ENCODE peak calls at places on chromosomes 7 and 10, in five cellular contexts. C is Caco-2, F is RWPE1, J is astrocyte of the spinal cord, O is fibroblast of lung. R is an unnamed sample.
A peak's percentile ranks its signal among the peaks of the same experiment; 100 is the strongest.

GRCh38 chr10:3531670-3532069 is 253.3 kb downstream of the KLF6 start:
- DNase-seq in F (no peak), C (no peak), O (no peak), J (no peak), R (no peak)

GRCh38 chr7:47587389-47587788 is 5.5 kb upstream of the TNS3 start:
- DNase-seq in J (no peak), F (no peak), C (no peak), O (no peak), R (no peak)

GRCh38 chr10:110118891-110119621 is 88.3 kb upstream of the MXI1 start:
- DNase-seq in F (no peak), O (no peak), J (no peak), C (no peak), R (no peak)

GRCh38 chr10:89946106-89946505 is 244.7 kb downstream of the KIF20B start:
- DNase-seq in O (peak; percentile 23), J (peak; percentile 42), C (no peak), F (no peak), R (no peak)

GRCh38 chr10:43878386-43878785 is 229.7 kb upstream of the ZNF32 start:
- DNase-seq in C (no peak), O (peak; percentile 38), F (no peak), J (no peak), R (no peak)

GRCh38 chr10:52994370-52994769 is 221.8 kb upstream of the MBL2 start:
- DNase-seq in F (no peak), J (no peak), O (no peak), C (no peak), R (no peak)

GRCh38 chr10:92891885-92892705 is 43.8 kb downstream of the EXOC6 start:
- DNase-seq in C (peak; percentile 94), J (peak; percentile 77), O (peak; percentile 86), F (peak; percentile 92), R (no peak)

GRCh38 chr10:6297522-6297921 is 94.8 kb downstream of the PFKFB3 start:
- DNase-seq in F (no peak), J (no peak), C (no peak), O (no peak), R (no peak)

GRCh38 chr7:95104739-95105138 is 197.3 kb downstream of the PPP1R9A start:
- DNase-seq in O (peak; percentile 52), J (peak; percentile 19), C (no peak), F (peak; percentile 12), R (no peak)

GRCh38 chr7:18354686-18355085 is 140.9 kb upstream of the HDAC9 start:
- DNase-seq in C (no peak), J (peak; percentile 12), O (peak; percentile 63), F (no peak), R (no peak)

GRCh38 chr7:117098457-117098856 is 145.2 kb downstream of the ST7 start:
- DNase-seq in J (peak; percentile 97), F (no peak), O (peak; percentile 98), C (no peak), R (no peak)

GRCh38 chr7:81173766-81174281 is 255.0 kb upstream of the SEMA3C start:
- DNase-seq in C (no peak), O (peak; percentile 99), J (peak; percentile 93), F (no peak), R (no peak)

GRCh38 chr10:49089789-49090595 is 25.3 kb downstream of the VSTM4 start:
- DNase-seq in C (no peak), O (peak; percentile 55), J (peak; percentile 65), F (no peak), R (no peak)

GRCh38 chr7:3336042-3336665 is 35.1 kb downstream of the SDK1 start:
- DNase-seq in O (no peak), F (no peak), C (no peak), J (no peak), R (no peak)

GRCh38 chr7:135193615-135194081 is 17.7 kb downstream of the WDR91 start:
- DNase-seq in O (peak; percentile 98), F (no peak), C (no peak), J (peak; percentile 94), R (no peak)

GRCh38 chr10:110786172-110786571 is 85.6 kb upstream of the PDCD4 start:
- DNase-seq in F (no peak), J (no peak), O (peak; percentile 28), C (no peak), R (no peak)

GRCh38 chr7:113918946-113919345 is at the start of gene PPP1R3A:
- DNase-seq in F (no peak), C (no peak), O (no peak), J (no peak), R (no peak)

GRCh38 chr10:35372329-35372728 is 36.0 kb downstream of the CCNY start:
- DNase-seq in F (peak; percentile 74), J (peak; percentile 68), C (no peak), O (peak; percentile 88), R (no peak)

GRCh38 chr7:130095812-130096211 is 25.5 kb downstream of the KLHDC10 start:
- DNase-seq in J (no peak), F (no peak), C (no peak), O (peak; percentile 44), R (no peak)

GRCh38 chr10:66455304-66455703 is 470.5 kb upstream of the LRRTM3 start:
- DNase-seq in O (no peak), C (no peak), J (no peak), F (no peak), R (no peak)

GRCh38 chr7:51253157-51253556 is 63.5 kb downstream of the COBL start:
- DNase-seq in F (peak; percentile 14), J (no peak), O (no peak), C (no peak), R (no peak)

GRCh38 chr7:91264924-91265681 is 870 bp downstream of the FZD1 start:
- DNase-seq in J (peak; percentile 81), O (peak; percentile 84), C (no peak), F (peak; percentile 41), R (no peak)

GRCh38 chr7:83130623-83131545 is 31.8 kb downstream of the PCLO start:
- DNase-seq in C (no peak), J (no peak), F (no peak), O (peak; percentile 30), R (no peak)

GRCh38 chr10:75043256-75044121 is 68.0 kb upstream of the SAMD8 start:
- DNase-seq in F (peak; percentile 32), J (no peak), C (no peak), O (no peak), R (no peak)

GRCh38 chr10:121426307-121426706 is 171.9 kb downstream of the FGFR2 start:
- DNase-seq in F (no peak), J (no peak), O (no peak), C (peak; percentile 62), R (no peak)

DNA sequence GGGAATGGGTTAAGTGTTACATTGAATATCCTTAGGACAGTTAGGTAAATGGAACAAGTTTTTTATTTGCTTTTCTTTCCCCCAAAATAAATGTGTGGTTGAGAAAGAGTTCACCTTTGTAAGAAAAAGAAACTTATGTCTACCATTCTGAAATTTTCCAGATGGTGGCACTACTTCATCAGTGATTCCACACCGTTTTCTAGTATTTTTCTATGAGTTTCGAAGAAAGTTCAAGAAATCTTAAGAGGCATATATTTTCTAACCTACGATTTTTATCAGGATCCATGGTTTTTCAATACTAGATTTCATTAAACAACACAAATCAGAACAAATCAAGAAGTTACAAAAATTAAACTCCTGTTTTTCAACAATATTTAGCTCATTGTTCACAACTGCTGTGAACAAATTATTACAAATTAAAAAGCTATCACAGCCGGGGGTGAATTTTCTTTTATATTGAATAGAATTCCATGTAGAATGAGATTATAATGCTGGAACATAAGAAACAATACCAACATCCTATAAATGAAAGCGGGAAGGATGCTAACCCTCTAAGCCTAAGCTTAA is 163.1 kb upstream of the NPVF start:
- DNase-seq in C (no peak), J (peak; percentile 34), O (peak; percentile 6), F (peak; percentile 11), R (no peak)
- TF ChIP-seq CTCF in C (no peak), J (peak; percentile 25), O (peak; percentile 29), F (peak; percentile 42), R (peak; percentile 39)

GRCh38 chr10:60203993-60204618 is 185.6 kb downstream of the ANK3 start:
- DNase-seq in C (no peak), O (peak; percentile 45), F (peak; percentile 9), J (peak; percentile 41), R (no peak)
- TF ChIP-seq CTCF in C (peak; percentile 87), O (peak; percentile 74), F (peak; percentile 33), J (peak; percentile 76), R (peak; percentile 53)

GRCh38 chr7:149070372-149071140 is 20.0 kb downstream of the ZNF786 start:
- DNase-seq in J (no peak), O (no peak), C (no peak), F (no peak), R (no peak)

GRCh38 chr7:149071641-149072437 is 18.7 kb downstream of the ZNF786 start:
- DNase-seq in F (no peak), O (no peak), J (no peak), C (no peak), R (no peak)

GRCh38 chr7:149071182-149071635 is 19.3 kb downstream of the ZNF786 start:
- DNase-seq in C (no peak), F (no peak), O (no peak), J (no peak), R (no peak)

GRCh38 chr7:149063481-149063880 is 27.0 kb downstream of the ZNF786 start:
- DNase-seq in J (no peak), C (no peak), F (no peak), O (no peak), R (no peak)

DNA sequence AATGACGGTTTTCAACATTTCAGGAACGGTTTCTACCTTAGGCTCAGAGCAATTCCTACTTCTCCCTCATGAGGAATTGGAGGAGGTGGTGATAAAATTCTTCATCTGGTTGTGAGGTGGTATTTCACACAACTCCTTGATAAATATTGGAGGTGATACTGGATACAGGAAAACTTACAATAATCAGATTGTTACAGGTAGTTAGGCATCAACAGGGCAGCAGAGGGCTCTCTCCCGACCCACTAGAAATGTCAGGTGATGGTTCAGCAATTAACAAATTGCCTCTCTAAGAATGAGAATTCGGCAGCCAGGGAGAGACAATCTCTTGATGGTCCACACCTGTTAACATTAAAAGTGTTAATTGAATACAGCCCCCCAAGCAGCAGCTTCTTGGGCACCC is 22.6 kb downstream of the ZNF786 start:
- DNase-seq in J (no peak), F (no peak), O (no peak), C (no peak), R (no peak)
- TF ChIP-seq CTCF in J (no peak), F (peak; percentile 21), O (no peak), C (no peak), R (no peak)

GRCh38 chr7:151143261-151144015 is 24.1 kb downstream of the GBX1 start:
- DNase-seq in C (no peak), F (no peak), J (no peak), O (no peak), R (no peak)

GRCh38 chr7:151140826-151141225 is 26.7 kb downstream of the GBX1 start:
- DNase-seq in O (no peak), J (no peak), F (no peak), C (no peak), R (no peak)

GRCh38 chr7:151141281-151141854 is 26.1 kb downstream of the GBX1 start:
- DNase-seq in C (no peak), F (no peak), J (no peak), O (no peak), R (no peak)

GRCh38 chr7:151141855-151142685 is 25.4 kb downstream of the GBX1 start:
- DNase-seq in F (no peak), O (no peak), J (no peak), C (no peak), R (no peak)

DNA sequence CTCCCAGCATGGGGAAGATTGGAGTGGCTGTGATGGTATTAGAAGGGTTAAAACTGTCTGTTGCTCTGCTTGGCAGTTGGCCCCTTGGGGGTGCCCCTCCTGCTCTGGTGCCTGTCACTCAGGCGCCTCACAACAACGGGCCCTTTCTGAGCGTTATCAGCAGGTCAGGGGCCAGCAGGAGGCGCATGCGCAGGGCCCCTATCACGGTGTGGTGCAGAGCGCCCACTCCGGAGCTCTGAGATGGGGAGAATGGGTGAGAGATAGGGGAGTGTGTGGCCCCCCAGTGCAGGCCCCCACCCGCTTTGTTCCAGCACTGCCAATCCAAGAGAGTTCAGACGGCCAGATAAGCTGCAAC is 24.8 kb downstream of the GBX1 start:
- DNase-seq in J (no peak), C (no peak), O (no peak), F (no peak), R (no peak)
- TF ChIP-seq CTCF in J (no peak), C (no peak), O (no peak), F (no peak), R (no peak)